ENCODE peak calls at places on chromosomes 2 and 18, in five cellular contexts. One of them, this sample, is unnamed.

GRCh38 chr2:28515176-28515751 is 19.4 kb downstream of the PLB1 start:
- DNase-seq in progenitor cell of endocrine pancreas: no peak
- DNase-seq in glutamatergic neuron: no peak
- DNase-seq in colonic mucosa: no peak
- DNase-seq in neural progenitor cell: no peak
- DNase-seq in this sample: no peak

GRCh38 chr18:907171-907879 is 2.7 kb downstream of the ADCYAP1 start:
- DNase-seq in progenitor cell of endocrine pancreas: no peak
- DNase-seq in glutamatergic neuron: peak
- DNase-seq in colonic mucosa: no peak
- DNase-seq in neural progenitor cell: peak
- DNase-seq in this sample: peak

GRCh38 chr2:120749506-120750431 is 14.1 kb downstream of the GLI2 start:
- DNase-seq in neural progenitor cell: peak
- DNase-seq in progenitor cell of endocrine pancreas: peak
- DNase-seq in colonic mucosa: peak
- DNase-seq in glutamatergic neuron: no peak
- DNase-seq in this sample: no peak

GRCh38 chr2:130821867-130822266 is 14.8 kb upstream of the ARHGEF4 start:
- DNase-seq in neural progenitor cell: no peak
- DNase-seq in colonic mucosa: no peak
- DNase-seq in progenitor cell of endocrine pancreas: no peak
- DNase-seq in glutamatergic neuron: no peak
- DNase-seq in this sample: no peak

GRCh38 chr18:79934311-79935097 is 16.9 kb downstream of the SLC66A2 start:
- DNase-seq in neural progenitor cell: no peak
- DNase-seq in progenitor cell of endocrine pancreas: no peak
- DNase-seq in colonic mucosa: peak
- DNase-seq in glutamatergic neuron: no peak
- DNase-seq in this sample: no peak

GRCh38 chr18:25360301-25360899 is 8.4 kb upstream of the ZNF521 start:
- DNase-seq in neural progenitor cell: no peak
- DNase-seq in glutamatergic neuron: no peak
- DNase-seq in colonic mucosa: no peak
- DNase-seq in progenitor cell of endocrine pancreas: no peak
- DNase-seq in this sample: no peak

GRCh38 chr2:202035089-202035940 is 1.7 kb downstream of the FZD7 start:
- DNase-seq in neural progenitor cell: peak
- DNase-seq in progenitor cell of endocrine pancreas: peak
- DNase-seq in glutamatergic neuron: peak
- DNase-seq in colonic mucosa: peak
- DNase-seq in this sample: peak

GRCh38 chr2:46839045-46839444 is 76.6 kb downstream of the MCFD2 start:
- DNase-seq in glutamatergic neuron: no peak
- DNase-seq in neural progenitor cell: no peak
- DNase-seq in progenitor cell of endocrine pancreas: no peak
- DNase-seq in colonic mucosa: no peak
- DNase-seq in this sample: no peak

GRCh38 chr18:9011431-9011830 is 91.1 kb upstream of the NDUFV2 start:
- DNase-seq in glutamatergic neuron: no peak
- DNase-seq in progenitor cell of endocrine pancreas: no peak
- DNase-seq in neural progenitor cell: no peak
- DNase-seq in colonic mucosa: no peak
- DNase-seq in this sample: no peak

GRCh38 chr2:178418426-178418825 is 32.5 kb downstream of the PRKRA start:
- DNase-seq in neural progenitor cell: no peak
- DNase-seq in progenitor cell of endocrine pancreas: no peak
- DNase-seq in colonic mucosa: no peak
- DNase-seq in glutamatergic neuron: no peak
- DNase-seq in this sample: no peak

GRCh38 chr2:59034791-59035190 is 793.7 kb upstream of the FANCL start:
- DNase-seq in neural progenitor cell: no peak
- DNase-seq in progenitor cell of endocrine pancreas: no peak
- DNase-seq in glutamatergic neuron: no peak
- DNase-seq in colonic mucosa: no peak
- DNase-seq in this sample: no peak

GRCh38 chr2:169073972-169074751 is 4.8 kb downstream of the DHRS9 start:
- DNase-seq in progenitor cell of endocrine pancreas: no peak
- DNase-seq in neural progenitor cell: no peak
- DNase-seq in colonic mucosa: no peak
- DNase-seq in glutamatergic neuron: no peak
- DNase-seq in this sample: no peak

GRCh38 chr2:26735096-26735495 is 29.0 kb upstream of the SLC35F6 start:
- DNase-seq in progenitor cell of endocrine pancreas: no peak
- DNase-seq in colonic mucosa: no peak
- DNase-seq in neural progenitor cell: no peak
- DNase-seq in glutamatergic neuron: no peak
- DNase-seq in this sample: no peak

GRCh38 chr2:10385933-10386773 is 62.0 kb downstream of the ODC1 start:
- DNase-seq in glutamatergic neuron: no peak
- DNase-seq in progenitor cell of endocrine pancreas: no peak
- DNase-seq in colonic mucosa: no peak
- DNase-seq in neural progenitor cell: no peak
- DNase-seq in this sample: no peak

GRCh38 chr2:227256605-227257004 is 68.4 kb upstream of the MFF start:
- DNase-seq in progenitor cell of endocrine pancreas: no peak
- DNase-seq in neural progenitor cell: no peak
- DNase-seq in colonic mucosa: no peak
- DNase-seq in glutamatergic neuron: no peak
- DNase-seq in this sample: no peak

GRCh38 chr2:15673919-15674636 is 82.4 kb downstream of the DDX1 start:
- DNase-seq in colonic mucosa: no peak
- DNase-seq in neural progenitor cell: peak
- DNase-seq in progenitor cell of endocrine pancreas: no peak
- DNase-seq in glutamatergic neuron: no peak
- DNase-seq in this sample: peak

GRCh38 chr2:74554821-74555531 is 456 bp downstream of the DOK1 start:
- DNase-seq in glutamatergic neuron: peak
- DNase-seq in progenitor cell of endocrine pancreas: peak
- DNase-seq in neural progenitor cell: peak
- DNase-seq in colonic mucosa: peak
- DNase-seq in this sample: peak

GRCh38 chr2:45373534-45373933 is 237.5 kb downstream of the SRBD1 start:
- DNase-seq in glutamatergic neuron: no peak
- DNase-seq in neural progenitor cell: no peak
- DNase-seq in progenitor cell of endocrine pancreas: no peak
- DNase-seq in colonic mucosa: no peak
- DNase-seq in this sample: no peak

GRCh38 chr2:130766711-130767407 is 11.5 kb downstream of the AMER3 start:
- DNase-seq in neural progenitor cell: no peak
- DNase-seq in colonic mucosa: no peak
- DNase-seq in progenitor cell of endocrine pancreas: no peak
- DNase-seq in glutamatergic neuron: no peak
- DNase-seq in this sample: no peak

GRCh38 chr2:68832161-68832869 is 38.9 kb downstream of the BMP10 start:
- DNase-seq in colonic mucosa: peak
- DNase-seq in neural progenitor cell: no peak
- DNase-seq in progenitor cell of endocrine pancreas: no peak
- DNase-seq in glutamatergic neuron: no peak
- DNase-seq in this sample: no peak

GRCh38 chr2:202043473-202043872 is 9.8 kb downstream of the FZD7 start:
- DNase-seq in glutamatergic neuron: no peak
- DNase-seq in progenitor cell of endocrine pancreas: no peak
- DNase-seq in neural progenitor cell: no peak
- DNase-seq in colonic mucosa: no peak
- DNase-seq in this sample: no peak

GRCh38 chr2:230299618-230300017 is 27.4 kb upstream of the SP140L start:
- DNase-seq in colonic mucosa: no peak
- DNase-seq in neural progenitor cell: no peak
- DNase-seq in progenitor cell of endocrine pancreas: no peak
- DNase-seq in glutamatergic neuron: no peak
- DNase-seq in this sample: no peak

GRCh38 chr2:109324859-109325258 is 195.9 kb downstream of the SH3RF3 start:
- DNase-seq in colonic mucosa: peak
- DNase-seq in glutamatergic neuron: no peak
- DNase-seq in progenitor cell of endocrine pancreas: no peak
- DNase-seq in neural progenitor cell: no peak
- DNase-seq in this sample: no peak

GRCh38 chr18:23918395-23919032 is 96.0 kb upstream of the TTC39C start:
- DNase-seq in neural progenitor cell: peak
- DNase-seq in colonic mucosa: peak
- DNase-seq in glutamatergic neuron: peak
- DNase-seq in progenitor cell of endocrine pancreas: peak
- DNase-seq in this sample: peak

GRCh38 chr2:26615336-26616031 is 25.7 kb downstream of the CIB4 start:
- DNase-seq in glutamatergic neuron: no peak
- DNase-seq in neural progenitor cell: no peak
- DNase-seq in progenitor cell of endocrine pancreas: peak
- DNase-seq in colonic mucosa: no peak
- DNase-seq in this sample: no peak

DNA sequence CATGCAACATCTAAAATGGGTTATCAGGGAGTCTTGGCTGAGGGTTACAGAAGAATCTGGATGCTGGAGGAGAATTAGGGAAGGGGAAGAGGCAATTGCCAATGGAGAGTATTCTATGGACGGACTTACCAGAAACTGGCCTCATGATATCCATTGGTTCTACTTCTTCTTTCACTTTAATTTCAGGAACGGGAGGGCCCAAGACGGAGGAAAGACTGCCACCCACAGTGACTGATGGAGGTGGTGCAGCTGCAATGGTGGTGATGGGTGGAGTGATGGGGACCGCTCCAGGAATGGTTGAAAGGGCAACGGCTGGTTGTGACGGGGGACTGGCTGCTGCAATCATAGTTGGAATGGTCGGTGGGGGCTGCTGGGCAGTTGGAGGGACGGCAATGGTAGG is 69.1 kb upstream of the AMMECR1L start:
- DNase-seq in glutamatergic neuron: no peak
- DNase-seq in progenitor cell of endocrine pancreas: no peak
- DNase-seq in neural progenitor cell: no peak
- DNase-seq in colonic mucosa: no peak
- DNase-seq in this sample: no peak
- TF ChIP-seq CTCF in glutamatergic neuron: no peak
- TF ChIP-seq CTCF in progenitor cell of endocrine pancreas: no peak
- TF ChIP-seq CTCF in neural progenitor cell: no peak
- TF ChIP-seq CTCF in colonic mucosa: no peak
- TF ChIP-seq CTCF in this sample: no peak

DNA sequence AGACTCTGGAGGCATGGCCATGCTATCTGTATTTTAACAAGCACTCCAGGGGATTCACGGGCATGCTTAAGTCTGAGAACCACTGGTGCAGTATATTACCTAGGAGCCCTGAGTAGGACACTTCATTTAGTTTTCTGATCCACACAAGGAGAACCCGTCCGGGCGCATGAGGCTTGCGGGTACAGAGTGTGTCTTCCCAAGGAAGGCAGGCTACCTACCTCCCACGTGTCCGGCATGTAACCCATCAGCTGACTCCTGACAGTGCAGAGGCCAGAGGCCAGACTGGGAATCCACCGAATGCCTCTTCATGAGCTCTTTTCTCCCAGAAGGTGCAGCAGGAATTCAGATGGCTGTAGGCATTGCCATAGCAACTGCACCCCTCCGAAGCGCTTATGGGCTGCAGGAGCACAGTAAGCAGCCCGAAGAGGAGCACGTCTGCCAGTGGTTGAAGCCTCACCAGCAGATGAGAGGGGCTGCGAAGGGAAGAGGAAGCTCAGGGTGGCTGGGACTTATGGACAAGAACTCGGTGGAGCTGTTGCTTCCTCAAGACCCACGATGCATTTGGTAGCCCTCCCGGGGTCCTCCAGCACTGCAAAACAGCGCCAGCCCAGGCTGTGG is 33.8 kb upstream of the DNMT3A start:
- DNase-seq in colonic mucosa: no peak
- DNase-seq in neural progenitor cell: no peak
- DNase-seq in glutamatergic neuron: no peak
- DNase-seq in progenitor cell of endocrine pancreas: no peak
- DNase-seq in this sample: no peak
- TF ChIP-seq CTCF in colonic mucosa: no peak
- TF ChIP-seq CTCF in neural progenitor cell: no peak
- TF ChIP-seq CTCF in glutamatergic neuron: no peak
- TF ChIP-seq CTCF in progenitor cell of endocrine pancreas: no peak
- TF ChIP-seq CTCF in this sample: no peak

GRCh38 chr2:54862742-54863141 is 139.3 kb downstream of the EML6 start:
- DNase-seq in glutamatergic neuron: no peak
- DNase-seq in progenitor cell of endocrine pancreas: no peak
- DNase-seq in colonic mucosa: no peak
- DNase-seq in neural progenitor cell: no peak
- DNase-seq in this sample: no peak

GRCh38 chr2:54864727-54865126 is 141.3 kb downstream of the EML6 start:
- DNase-seq in neural progenitor cell: no peak
- DNase-seq in progenitor cell of endocrine pancreas: no peak
- DNase-seq in glutamatergic neuron: no peak
- DNase-seq in colonic mucosa: no peak
- DNase-seq in this sample: no peak

GRCh38 chr2:54866179-54866578 is 142.7 kb downstream of the EML6 start:
- DNase-seq in glutamatergic neuron: no peak
- DNase-seq in progenitor cell of endocrine pancreas: no peak
- DNase-seq in neural progenitor cell: no peak
- DNase-seq in colonic mucosa: no peak
- DNase-seq in this sample: no peak

GRCh38 chr2:54862229-54862628 is 138.8 kb downstream of the EML6 start:
- DNase-seq in colonic mucosa: no peak
- DNase-seq in glutamatergic neuron: no peak
- DNase-seq in progenitor cell of endocrine pancreas: no peak
- DNase-seq in neural progenitor cell: no peak
- DNase-seq in this sample: no peak

DNA sequence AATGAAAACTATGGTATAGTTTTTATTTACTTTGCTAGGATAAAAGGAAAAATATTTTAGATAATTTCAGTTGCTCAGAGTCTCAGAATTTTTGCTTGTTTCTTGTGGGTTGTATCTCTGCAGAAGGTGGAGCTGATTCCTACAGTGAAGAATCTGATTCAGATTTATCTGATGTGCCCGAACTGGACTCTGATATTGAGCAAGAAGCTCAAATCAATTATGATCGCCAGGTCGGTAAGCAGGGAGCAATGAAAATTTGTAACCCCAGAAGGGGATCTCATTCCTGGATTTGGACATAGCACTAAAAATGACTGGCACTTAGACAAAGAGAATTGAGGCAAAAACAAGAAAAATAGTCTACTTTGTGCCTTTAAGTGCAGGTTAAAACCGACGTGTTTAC is 140.2 kb downstream of the EML6 start:
- DNase-seq in colonic mucosa: no peak
- DNase-seq in neural progenitor cell: no peak
- DNase-seq in glutamatergic neuron: no peak
- DNase-seq in progenitor cell of endocrine pancreas: no peak
- DNase-seq in this sample: no peak
- TF ChIP-seq CTCF in colonic mucosa: no peak
- TF ChIP-seq CTCF in neural progenitor cell: no peak
- TF ChIP-seq CTCF in glutamatergic neuron: no peak
- TF ChIP-seq CTCF in progenitor cell of endocrine pancreas: no peak
- TF ChIP-seq CTCF in this sample: no peak

DNA sequence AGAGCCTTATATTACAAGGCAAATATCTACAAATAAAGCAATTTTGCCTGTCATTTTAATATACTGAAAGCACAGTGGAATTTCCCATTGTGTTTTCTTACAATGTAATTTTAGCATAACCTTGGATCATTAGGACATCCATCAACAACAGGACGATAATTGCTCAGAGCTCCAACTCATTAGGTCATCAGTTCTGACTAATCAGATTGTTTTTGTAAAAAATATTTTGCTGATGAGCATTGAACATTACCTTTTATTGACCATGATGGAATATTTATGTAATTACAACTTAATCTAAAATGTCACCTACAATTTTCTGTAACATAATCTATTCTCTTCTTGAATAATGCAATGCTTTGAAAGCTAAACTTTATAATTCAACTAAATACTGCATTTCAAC is 215.3 kb upstream of the DSEL start:
- DNase-seq in progenitor cell of endocrine pancreas: no peak
- DNase-seq in neural progenitor cell: no peak
- DNase-seq in colonic mucosa: no peak
- DNase-seq in glutamatergic neuron: no peak
- DNase-seq in this sample: no peak
- TF ChIP-seq CTCF in progenitor cell of endocrine pancreas: no peak
- TF ChIP-seq CTCF in neural progenitor cell: no peak
- TF ChIP-seq CTCF in colonic mucosa: no peak
- TF ChIP-seq CTCF in glutamatergic neuron: no peak
- TF ChIP-seq CTCF in this sample: no peak